ENCODE peak calls at places on chromosomes 4 and X, in four cellular contexts. W is GM12865, E is fibroblast of the aortic adventitia, O is nephron progenitor cell. U is an unnamed sample.

GRCh38 chr4:74230902-74231499 is 73.1 kb downstream of the MTHFD2L start:
- DNase-seq in W (peak), O (no peak), E (peak), U (no peak)

GRCh38 chr4:141580523-141580922 is 55.9 kb upstream of the IL15 start:
- DNase-seq in W (peak), E (no peak), O (no peak), U (no peak)

GRCh38 chr4:20253799-20254409 is 2.2 kb downstream of the SLIT2 start:
- DNase-seq in O (peak), W (no peak), E (peak), U (peak)

GRCh38 chr4:183858011-183858615 is 47.0 kb upstream of the STOX2 start:
- DNase-seq in E (no peak), O (no peak), W (no peak), U (no peak)

GRCh38 chrX:40273356-40274050 is 175.7 kb upstream of the BCOR start:
- DNase-seq in W (no peak), E (peak), O (no peak), U (no peak)

GRCh38 chrX:78092296-78092695 is 11.8 kb upstream of the PGK1 start:
- DNase-seq in E (peak), W (peak), O (peak), U (no peak)

GRCh38 chr4:2847297-2847871 is 3.7 kb downstream of the ADD1 start:
- DNase-seq in O (no peak), W (peak), E (no peak), U (no peak)

GRCh38 chrX:149721778-149722177 is 9.9 kb downstream of the MAGEA11 start:
- DNase-seq in E (no peak), W (no peak), O (no peak), U (no peak)

GRCh38 chr4:102466298-102466697 is 34.9 kb upstream of the NFKB1 start:
- DNase-seq in E (no peak), O (no peak), W (no peak), U (no peak)

GRCh38 chrX:36684053-36684452 is 324.1 kb upstream of the FAM47C start:
- DNase-seq in O (no peak), E (no peak), W (no peak), U (no peak)

GRCh38 chr4:19983072-19983471 is 268.6 kb upstream of the SLIT2 start:
- DNase-seq in O (no peak), E (peak), W (no peak), U (no peak)

GRCh38 chrX:38870386-38870895 is 69.2 kb downstream of the MID1IP1 start:
- DNase-seq in O (no peak), W (no peak), E (no peak), U (no peak)

GRCh38 chrX:724256-724655 is 93.7 kb downstream of the SHOX start:
- DNase-seq in O (no peak), W (no peak), E (peak), U (no peak)

GRCh38 chr4:155952546-155952945 is 1.1 kb downstream of the CTSO start:
- DNase-seq in O (no peak), W (no peak), E (peak), U (no peak)

GRCh38 chrX:3244203-3244743 is 102.2 kb downstream of the MXRA5 start:
- DNase-seq in W (no peak), E (peak), O (no peak), U (no peak)

GRCh38 chr4:6840062-6840976 is 57.8 kb downstream of the KIAA0232 start:
- DNase-seq in O (peak), E (peak), W (no peak), U (no peak)

GRCh38 chr4:165548702-165549101 is 169.9 kb downstream of the CPE start:
- DNase-seq in O (no peak), E (no peak), W (no peak), U (no peak)

DNA sequence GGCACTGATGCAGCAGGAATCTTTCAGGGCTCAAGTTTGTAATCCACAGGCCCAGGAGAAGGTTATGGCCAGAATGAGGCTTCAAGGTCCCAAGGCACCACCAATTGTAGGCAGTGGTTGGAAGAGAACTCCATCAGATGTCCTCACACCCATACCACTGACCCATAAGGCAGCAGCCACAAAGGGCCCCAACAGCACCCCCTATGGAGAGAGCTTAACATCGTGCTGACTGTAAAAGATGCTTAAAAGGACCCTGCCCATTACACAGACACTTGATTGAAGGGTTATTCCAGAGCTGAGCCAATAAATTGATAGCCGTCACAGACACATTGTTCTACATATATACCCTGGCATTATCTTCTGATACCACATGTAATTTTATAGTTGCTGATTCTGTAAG is 113.7 kb downstream of the SOWAHB start:
- DNase-seq in W (peak), E (no peak), O (no peak), U (no peak)
- TF ChIP-seq CTCF in W (peak), E (no peak), O (no peak), U (peak)

GRCh38 chr4:168587326-168588125 is 90.7 kb downstream of the PALLD start:
- DNase-seq in W (no peak), E (peak), O (no peak), U (no peak)

GRCh38 chr4:168586926-168587325 is 90.1 kb downstream of the PALLD start:
- DNase-seq in O (no peak), W (no peak), E (no peak), U (no peak)

GRCh38 chr4:168584321-168584771 is 87.5 kb downstream of the PALLD start:
- DNase-seq in O (no peak), E (peak), W (no peak), U (no peak)

GRCh38 chr4:168589154-168589553 is 92.3 kb downstream of the PALLD start:
- DNase-seq in E (peak), W (no peak), O (no peak), U (no peak)

DNA sequence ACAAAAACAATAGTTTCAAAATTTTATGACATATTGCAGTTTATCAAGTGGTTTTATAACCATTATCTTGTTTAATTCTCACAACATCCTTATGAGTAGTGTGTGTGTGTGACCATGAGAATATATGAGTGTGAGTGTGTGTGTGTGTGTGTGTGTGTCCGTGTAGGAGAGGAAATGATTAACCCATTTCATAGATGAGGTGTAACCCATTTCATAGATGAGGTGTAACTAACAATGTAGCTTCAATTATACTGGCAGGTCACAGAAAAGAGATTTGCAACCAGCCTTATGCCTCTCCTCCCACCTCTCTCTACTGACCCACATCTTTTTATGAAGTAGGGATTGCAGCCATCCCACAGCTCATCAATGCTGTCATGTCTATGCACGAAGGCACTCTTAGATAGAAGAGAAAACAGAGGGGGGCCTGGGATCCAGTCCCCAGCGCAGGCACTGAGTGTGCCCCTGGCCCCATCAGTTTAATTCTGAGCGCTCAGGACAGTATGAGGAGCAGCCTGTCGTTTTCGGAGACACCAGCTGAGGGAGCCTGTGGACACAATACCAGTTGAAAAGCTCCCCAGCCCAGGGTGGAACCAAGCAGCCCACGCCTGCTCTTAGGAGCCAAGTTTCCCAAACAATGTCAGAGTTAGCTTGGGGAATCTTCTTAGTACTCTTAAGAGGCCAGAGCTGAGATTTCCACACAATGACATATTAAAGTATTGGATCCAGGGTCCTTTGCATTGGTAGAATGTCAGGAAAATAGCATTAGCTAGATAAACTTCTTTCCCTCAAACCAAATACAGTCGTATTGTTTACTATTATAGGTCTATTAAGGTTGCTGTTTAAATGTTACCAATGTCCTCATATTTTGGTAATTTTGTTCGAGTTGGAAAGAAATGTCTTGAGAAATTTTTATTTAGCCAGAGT is 88.6 kb downstream of the PALLD start:
- DNase-seq in O (peak), W (peak), E (peak), U (peak)
- TF ChIP-seq CTCF in O (peak), W (peak), E (peak), U (peak)

GRCh38 chr4:169115897-169116254 is 105.8 kb upstream of the CBR4 start:
- DNase-seq in O (no peak), E (peak), W (no peak), U (no peak)
- TF ChIP-seq CTCF in O (no peak), E (peak), W (no peak), U (no peak)

GRCh38 chrX:84219551-84219950 is 31.6 kb upstream of the RPS6KA6 start:
- DNase-seq in W (no peak), E (no peak), O (no peak), U (no peak)
- TF ChIP-seq CTCF in W (no peak), E (no peak), O (no peak), U (no peak)

GRCh38 chrX:66016905-66017658 is 22.8 kb downstream of the VSIG4 start:
- DNase-seq in E (no peak), W (peak), O (no peak), U (no peak)
- TF ChIP-seq CTCF in E (no peak), W (no peak), O (no peak), U (no peak)

DNA sequence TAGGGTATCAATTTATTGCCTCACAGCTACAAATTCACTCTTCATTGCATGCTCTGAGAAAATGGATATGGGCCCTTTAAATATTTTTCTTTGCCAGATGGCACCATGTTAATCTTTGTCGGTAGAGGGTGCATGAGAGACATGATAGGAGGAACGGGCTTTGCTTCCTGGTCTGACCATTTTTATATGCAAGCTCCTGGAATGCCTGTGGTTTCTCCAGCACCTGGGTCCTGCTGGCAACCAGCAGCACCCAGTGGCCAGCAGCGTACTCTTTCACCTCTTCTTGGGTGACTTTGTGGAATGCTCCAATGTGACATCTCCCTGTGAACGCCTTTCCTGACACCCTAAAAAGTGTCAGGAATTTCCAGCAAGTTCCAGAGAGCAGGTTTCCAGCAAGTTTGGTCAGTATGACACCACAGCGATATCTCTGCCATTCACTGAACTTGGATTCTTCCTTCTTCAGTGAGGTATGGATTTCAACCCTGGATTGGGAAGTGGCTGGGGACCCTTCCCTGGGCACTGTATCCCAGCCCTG is 140.3 kb upstream of the PGRMC2 start:
- DNase-seq in O (no peak), E (peak), W (peak), U (no peak)
- TF ChIP-seq CTCF in O (no peak), E (peak), W (no peak), U (no peak)

GRCh38 chr4:163249042-163249441 is 82.4 kb upstream of the NAF1 start:
- DNase-seq in O (no peak), W (no peak), E (no peak), U (no peak)

GRCh38 chr4:163256680-163257343 is 75.6 kb downstream of the NPY1R start:
- DNase-seq in W (no peak), E (no peak), O (no peak), U (no peak)

GRCh38 chr4:163251204-163251603 is 81.2 kb downstream of the NPY1R start:
- DNase-seq in O (no peak), E (no peak), W (peak), U (no peak)
- TF ChIP-seq CTCF in O (peak), E (no peak), W (peak), U (peak)

GRCh38 chrX:156003486-156004185 is 6.1 kb downstream of the IL9R start:
- DNase-seq in W (no peak), E (no peak), O (no peak), U (no peak)
- TF ChIP-seq CTCF in W (no peak), E (no peak), O (no peak), U (no peak)

DNA sequence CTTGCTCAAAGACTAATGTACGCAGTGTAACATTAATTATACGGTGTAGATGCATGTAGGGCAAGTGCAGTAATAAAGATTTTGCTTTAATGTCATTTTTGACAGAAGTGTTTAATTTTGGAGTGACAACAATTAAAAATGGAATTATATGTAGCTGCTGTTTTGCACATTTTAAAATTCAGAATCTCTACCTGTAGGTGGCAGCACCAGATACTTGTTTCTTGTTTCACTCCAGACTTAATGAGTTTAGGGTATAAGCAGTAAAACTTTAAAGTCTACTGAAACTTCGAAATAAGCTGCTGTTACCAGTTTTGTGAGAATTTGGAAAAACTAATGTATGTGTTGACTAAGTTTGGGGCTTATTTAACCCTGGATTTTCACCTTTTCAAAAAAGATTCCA is 144.9 kb downstream of the POLA1 start:
- DNase-seq in W (peak), O (no peak), E (peak), U (peak)
- TF ChIP-seq CTCF in W (peak), O (peak), E (peak), U (peak)

U was measured in GM10248.